ENCODE peak calls at places on chromosomes 6 and 20, in eight cellular contexts. Z is breast epithelium, F is body of pancreas, L is psoas muscle, J is stomach, E is thoracic aorta, A is PC-9, K is tibial nerve. Y is an unnamed sample. For H3K36me3, the result is how much of the 10 kb centered on the place peaks cover.

GRCh38 chr20:13546497-13547131 is 92.1 kb downstream of the TASP1 start:
- DNase-seq in E (peak), K (peak), L (peak), A (peak), Z (peak), F (peak), J (peak), Y (peak)

GRCh38 chr20:49591217-49591865 is 23.4 kb upstream of the PTGIS start:
- DNase-seq in K (no peak), Z (no peak), E (no peak), A (peak), J (no peak), F (no peak), L (no peak), Y (no peak)

GRCh38 chr20:50392138-50392866 is 117.9 kb upstream of the PTPN1 start:
- DNase-seq in Z (no peak), E (no peak), F (no peak), J (no peak), K (no peak), L (no peak), A (no peak), Y (no peak)

GRCh38 chr20:16904751-16905150 is 156.6 kb downstream of the OTOR start:
- DNase-seq in L (no peak), K (no peak), A (no peak), Z (no peak), F (no peak), E (no peak), J (no peak), Y (no peak)

GRCh38 chr6:340991-341827 is 48.9 kb downstream of the DUSP22 start:
- DNase-seq in A (no peak), F (peak), K (no peak), Z (no peak), L (no peak), J (no peak), E (no peak), Y (no peak)

GRCh38 chr20:49700411-49701185 is 13.1 kb downstream of the B4GALT5 start:
- DNase-seq in L (no peak), Z (no peak), E (no peak), J (no peak), A (peak), F (no peak), K (no peak), Y (no peak)

GRCh38 chr6:139205843-139206242 is 71.0 kb downstream of the HECA start:
- DNase-seq in Z (no peak), L (no peak), K (no peak), E (no peak), A (no peak), J (no peak), F (no peak), Y (no peak)

GRCh38 chr20:41509801-41510200 is 108.4 kb downstream of the CHD6 start:
- DNase-seq in L (peak), K (no peak), F (peak), Z (no peak), J (no peak), E (no peak), A (no peak), Y (peak)

GRCh38 chr6:83411731-83412130 is 19.1 kb downstream of the ME1 start:
- DNase-seq in A (no peak), L (no peak), Z (no peak), K (no peak), E (no peak), F (no peak), J (no peak), Y (no peak)

GRCh38 chr6:94727710-94728109 is 849.6 kb upstream of the MANEA start:
- DNase-seq in J (no peak), E (no peak), L (no peak), F (no peak), Z (no peak), K (no peak), A (no peak), Y (no peak)

GRCh38 chr6:34791164-34791841 is 580 bp upstream of the BLTP3A start:
- DNase-seq in K (no peak), F (peak), E (no peak), A (peak), Z (no peak), J (peak), L (peak), Y (peak)

GRCh38 chr20:62054451-62054953 is 11.2 kb downstream of the TAF4 start:
- DNase-seq in L (no peak), Z (no peak), K (no peak), E (no peak), F (no peak), A (no peak), J (no peak), Y (no peak)

GRCh38 chr20:13684566-13685222 is 46.0 kb upstream of the TASP1 start:
- DNase-seq in A (no peak), E (no peak), J (no peak), K (no peak), F (no peak), L (no peak), Z (no peak), Y (no peak)

GRCh38 chr6:167877994-167878779 is 51.5 kb downstream of the AFDN start:
- DNase-seq in A (no peak), K (no peak), Z (no peak), J (no peak), F (no peak), L (no peak), E (no peak), Y (no peak)

GRCh38 chr6:44446626-44447297 is 59.3 kb downstream of the CDC5L start:
- DNase-seq in F (no peak), J (no peak), K (no peak), E (no peak), L (no peak), A (no peak), Z (no peak), Y (no peak)

GRCh38 chr6:74087898-74088297 is 391.9 kb downstream of the CD109 start:
- DNase-seq in K (no peak), A (no peak), E (no peak), Z (no peak), F (no peak), L (no peak), J (no peak), Y (no peak)
- TF ChIP-seq CTCF in K (no peak), A (no peak), E (no peak), Z (no peak), F (no peak), L (no peak), J (no peak), Y (no peak)

GRCh38 chr6:154791561-154792317 is 58.5 kb downstream of the SCAF8 start:
- DNase-seq in L (no peak), A (no peak), Z (no peak), F (no peak), J (no peak), E (no peak), K (no peak), Y (no peak)

GRCh38 chr6:154792761-154793160 is 59.5 kb downstream of the SCAF8 start:
- DNase-seq in A (peak), J (no peak), L (no peak), F (no peak), K (no peak), E (no peak), Z (no peak), Y (no peak)

GRCh38 chr6:154800338-154800737 is 67.1 kb downstream of the SCAF8 start:
- DNase-seq in E (no peak), Z (no peak), F (no peak), A (no peak), K (no peak), L (no peak), J (no peak), Y (no peak)

GRCh38 chr6:154797857-154798256 is 64.6 kb downstream of the SCAF8 start:
- DNase-seq in L (no peak), A (no peak), Z (no peak), E (no peak), J (no peak), K (no peak), F (no peak), Y (no peak)

GRCh38 chr6:154796484-154796883 is 63.3 kb downstream of the SCAF8 start:
- DNase-seq in J (no peak), L (no peak), A (no peak), K (no peak), Z (no peak), E (no peak), F (no peak), Y (no peak)
- H3K36me3 ChIP-seq in J (half or more), L (under half), A (under half), K (under half), Z (under half), E (under half), F (under half), Y (under half)

GRCh38 chr20:36936341-36936740 is 15.2 kb downstream of the SAMHD1 start:
- DNase-seq in E (no peak), J (no peak), Z (no peak), F (no peak), K (no peak), A (no peak), L (no peak), Y (peak)

GRCh38 chr20:36941403-36941835 is 10.1 kb downstream of the SAMHD1 start:
- DNase-seq in J (no peak), L (no peak), E (no peak), F (no peak), A (no peak), K (no peak), Z (no peak), Y (no peak)
- H3K27ac ChIP-seq in J (peak), L (peak), E (peak), F (peak), A (no peak), K (peak), Z (peak), Y (peak)

GRCh38 chr20:39773380-39774000 is 811.3 kb downstream of the DHX35 start:
- DNase-seq in K (no peak), J (no peak), L (no peak), E (no peak), A (no peak), Z (no peak), F (no peak), Y (no peak)
- TF ChIP-seq CTCF in K (no peak), J (no peak), L (no peak), E (no peak), A (no peak), Z (no peak), F (no peak), Y (no peak)

DNA sequence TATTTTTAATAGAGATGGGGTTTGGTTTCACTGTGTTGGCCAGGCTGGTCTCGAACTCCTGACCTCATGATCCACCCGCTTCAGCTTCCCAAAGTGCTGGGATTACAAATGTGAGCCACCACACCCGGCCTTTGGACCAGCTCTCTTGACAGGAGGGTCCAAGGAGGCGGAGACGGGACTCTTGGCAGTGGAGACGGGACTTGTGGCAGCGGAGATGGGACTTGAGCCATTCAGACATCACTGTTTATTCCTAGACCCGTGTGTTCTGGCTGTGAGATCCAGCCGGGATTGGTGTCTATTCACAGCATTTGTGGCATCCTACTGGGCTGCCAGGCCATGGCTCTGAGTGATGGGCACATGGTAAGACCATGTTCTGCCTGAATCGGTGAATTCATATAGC is 25.6 kb downstream of the PRPF6 start:
- DNase-seq in J (no peak), L (no peak), K (no peak), E (no peak), F (no peak), Z (no peak), A (no peak), Y (no peak)
- H3K36me3 ChIP-seq in J (half or more), L (under half), K (under half), E (half or more), F (under half), Z (under half), A (under half), Y (half or more)